ENCODE peak calls at places on chromosome 7, in seven cellular contexts. A is stimulated activated CD4-positive, alpha-beta T cell treated with anti-CD3 and anti-CD28 coated beads, Interleukin-1b, Interleukin-23, amount 100 ng/mL, for 48 hours; S is NT2/D1; T is NCI-H1417; J is central memory CD4-positive, alpha-beta T cell; W is NB4; C is kidney glomerular epithelial cell. O is an unnamed sample.

GRCh38 chr7:129144834-129145668 is 544 bp downstream of the TSPAN33 start:
- DNase-seq in A (no peak), S (no peak), T (no peak), J (no peak), W (no peak), C (no peak), O (no peak)

GRCh38 chr7:64849924-64850499 is 53.1 kb upstream of the ZNF273 start:
- DNase-seq in A (no peak), S (no peak), T (no peak), J (no peak), W (no peak), C (no peak), O (no peak)

GRCh38 chr7:103929808-103930415 is 59.5 kb downstream of the RELN start:
- DNase-seq in A (no peak), S (no peak), T (peak; percentile 46), J (no peak), W (no peak), C (no peak), O (no peak)

GRCh38 chr7:55641273-55641691 is 69.0 kb upstream of the VOPP1 start:
- DNase-seq in A (peak; percentile 13), S (peak; percentile 77), T (peak; percentile 71), J (peak; percentile 44), W (peak; percentile 73), C (peak; percentile 80), O (peak; percentile 59)

GRCh38 chr7:123190109-123190831 is 9.5 kb downstream of the SLC13A1 start:
- DNase-seq in A (no peak), S (no peak), T (no peak), J (no peak), W (peak; percentile 10), C (no peak), O (no peak)

GRCh38 chr7:31382722-31383121 is 42.2 kb upstream of the NEUROD6 start:
- DNase-seq in A (no peak), S (no peak), T (no peak), J (no peak), W (no peak), C (no peak), O (no peak)

GRCh38 chr7:121011401-121011800 is 22.9 kb downstream of the CPED1 start:
- DNase-seq in A (no peak), S (no peak), T (no peak), J (no peak), W (no peak), C (no peak), O (no peak)

GRCh38 chr7:4683884-4684565 is 1.9 kb downstream of the FOXK1 start:
- DNase-seq in A (peak; percentile 28), S (no peak), T (peak; percentile 32), J (peak; percentile 48), W (peak; percentile 53), C (peak; percentile 95), O (peak; percentile 78)

GRCh38 chr7:147547252-147547897 is 1043.2 kb upstream of the C7orf33 start:
- DNase-seq in A (no peak), S (peak; percentile 64), T (peak; percentile 2), J (no peak), W (peak; percentile 55), C (peak; percentile 17), O (no peak)

GRCh38 chr7:17301491-17302101 is 3.1 kb downstream of the AHR start:
- DNase-seq in A (peak; percentile 8), S (no peak), T (peak; percentile 21), J (peak; percentile 40), W (peak; percentile 68), C (peak; percentile 47), O (no peak)

GRCh38 chr7:27125986-27126394 is 4.6 kb downstream of the HOXA4 start:
- DNase-seq in A (no peak), S (no peak), T (no peak), J (no peak), W (no peak), C (no peak), O (no peak)

GRCh38 chr7:33145174-33145573 is 15.8 kb downstream of the BBS9 start:
- DNase-seq in A (no peak), S (no peak), T (no peak), J (no peak), W (no peak), C (no peak), O (no peak)

GRCh38 chr7:19090526-19090925 is 26.9 kb downstream of the TWIST1 start:
- DNase-seq in A (no peak), S (no peak), T (no peak), J (no peak), W (no peak), C (no peak), O (no peak)

GRCh38 chr7:87474533-87475358 is 734 bp downstream of the ABCB4 start:
- DNase-seq in A (no peak), S (no peak), T (no peak), J (no peak), W (peak; percentile 81), C (peak; percentile 83), O (peak; percentile 27)

GRCh38 chr7:50793115-50793946 is 10.6 kb upstream of the GRB10 start:
- DNase-seq in A (no peak), S (no peak), T (peak; percentile 63), J (peak; percentile 28), W (peak; percentile 88), C (no peak), O (no peak)

GRCh38 chr7:84297606-84298005 is 103.0 kb upstream of the SEMA3A start:
- DNase-seq in A (no peak), S (no peak), T (no peak), J (no peak), W (no peak), C (no peak), O (no peak)

GRCh38 chr7:74479066-74479781 is 25.5 kb downstream of the GTF2IRD1 start:
- DNase-seq in A (no peak), S (no peak), T (peak; percentile 52), J (no peak), W (peak; percentile 46), C (peak; percentile 75), O (no peak)

O was measured in epithelial cell of proximal tubule.